ENCODE peak calls at places on chromosome 14, in nine cellular contexts. Q is heart right ventricle, K is body of pancreas, E is ovary, A is tibial artery, Z is adrenal gland, J is stomach, V is sigmoid colon, M is prostate gland. R is an unnamed sample. For H3K9me3 and H3K4me1, the result is how much of the 10 kb centered on the place peaks cover.

GRCh38 chr14:64736271-64737131 is 32.3 kb downstream of the PLEKHG3 start:
- DNase-seq in Q (peak), K (peak), E (no peak), A (peak), Z (no peak), J (peak), V (no peak), M (peak), R (no peak)

GRCh38 chr14:34450958-34451357 is 11.1 kb downstream of the SPTSSA start:
- DNase-seq in Q (no peak), K (no peak), E (no peak), A (no peak), Z (no peak), J (no peak), V (no peak), M (no peak), R (no peak)

GRCh38 chr14:23284654-23285529 is 1.0 kb downstream of the HOMEZ start:
- DNase-seq in Q (no peak), K (no peak), E (peak), A (no peak), Z (no peak), J (no peak), V (no peak), M (peak), R (no peak)

GRCh38 chr14:95891742-95892141 is 15.1 kb downstream of the TUNAR start:
- DNase-seq in Q (no peak), K (no peak), E (no peak), A (no peak), Z (peak), J (no peak), V (no peak), M (no peak), R (no peak)

GRCh38 chr14:54625158-54625557 is 58.2 kb downstream of the SAMD4A start:
- DNase-seq in Q (no peak), K (no peak), E (no peak), A (no peak), Z (no peak), J (no peak), V (no peak), M (no peak), R (no peak)

GRCh38 chr14:31154956-31155355 is 52.6 kb downstream of the HECTD1 start:
- DNase-seq in Q (no peak), K (no peak), E (no peak), A (no peak), Z (no peak), J (no peak), V (no peak), M (no peak), R (no peak)

GRCh38 chr14:91352696-91353692 is 64.6 kb downstream of the CCDC88C start:
- DNase-seq in Q (no peak), K (no peak), E (no peak), A (no peak), Z (no peak), J (no peak), V (no peak), M (no peak), R (no peak)

GRCh38 chr14:87883750-87884149 is 109.2 kb downstream of the GALC start:
- DNase-seq in Q (no peak), K (no peak), E (no peak), A (no peak), Z (no peak), J (no peak), V (no peak), M (no peak), R (no peak)

GRCh38 chr14:48788771-48789170 is 797.4 kb downstream of the RPS29 start:
- DNase-seq in Q (no peak), K (no peak), E (no peak), A (peak), Z (no peak), J (no peak), V (no peak), M (no peak), R (no peak)

DNA sequence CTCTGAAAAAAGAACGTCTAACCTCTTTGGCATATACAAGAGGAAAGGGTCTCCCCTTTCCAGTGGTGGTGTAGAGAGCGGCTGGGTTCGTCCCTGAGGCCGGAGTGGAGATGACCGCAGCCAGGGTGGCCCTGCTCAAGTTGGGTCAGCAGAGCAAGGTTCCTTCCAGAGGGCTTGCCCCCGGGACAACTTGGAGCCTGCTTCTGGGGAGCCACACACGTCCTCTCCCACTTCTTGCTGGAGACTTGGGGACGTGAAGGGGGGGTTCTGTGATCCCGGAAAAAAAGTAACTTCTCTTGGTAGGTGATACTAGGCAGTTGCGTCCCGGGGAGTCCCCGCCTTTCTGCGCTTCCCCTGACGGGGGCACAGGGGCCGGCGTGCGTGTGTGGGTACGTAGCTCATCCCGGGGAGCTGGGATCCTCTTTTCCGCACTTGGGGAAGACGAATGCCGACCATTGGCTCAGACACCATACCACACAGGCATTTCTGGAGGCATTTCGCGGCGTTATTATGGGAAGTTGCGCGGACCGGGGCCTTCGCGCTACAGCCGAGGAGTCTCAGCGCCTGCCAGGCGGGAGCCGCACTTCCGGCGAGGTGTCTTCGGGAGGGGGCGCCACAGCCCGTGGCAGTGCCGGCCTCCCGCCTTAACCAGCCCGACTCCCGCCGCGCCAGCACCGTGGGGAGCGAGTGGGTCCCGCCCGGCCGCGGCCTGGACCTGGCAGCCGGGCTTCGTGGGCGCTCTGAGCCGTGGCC is 14.8 kb upstream of the PAX9 start:
- DNase-seq in Q (no peak), K (peak), E (no peak), A (peak), Z (no peak), J (no peak), V (no peak), M (no peak), R (no peak)
- H3K27ac ChIP-seq in Q (no peak), K (no peak), E (no peak), A (peak), Z (no peak), J (no peak), V (no peak), M (no peak), R (no peak)

GRCh38 chr14:59739794-59740193 is 130.8 kb downstream of the RTN1 start:
- DNase-seq in Q (no peak), K (no peak), E (no peak), A (peak), Z (peak), J (no peak), V (no peak), M (no peak), R (no peak)
- H3K9me3 ChIP-seq in Q (under half), K (under half), E (under half), A (under half), Z (under half), J (under half), V (under half), M (under half), R (under half)

DNA sequence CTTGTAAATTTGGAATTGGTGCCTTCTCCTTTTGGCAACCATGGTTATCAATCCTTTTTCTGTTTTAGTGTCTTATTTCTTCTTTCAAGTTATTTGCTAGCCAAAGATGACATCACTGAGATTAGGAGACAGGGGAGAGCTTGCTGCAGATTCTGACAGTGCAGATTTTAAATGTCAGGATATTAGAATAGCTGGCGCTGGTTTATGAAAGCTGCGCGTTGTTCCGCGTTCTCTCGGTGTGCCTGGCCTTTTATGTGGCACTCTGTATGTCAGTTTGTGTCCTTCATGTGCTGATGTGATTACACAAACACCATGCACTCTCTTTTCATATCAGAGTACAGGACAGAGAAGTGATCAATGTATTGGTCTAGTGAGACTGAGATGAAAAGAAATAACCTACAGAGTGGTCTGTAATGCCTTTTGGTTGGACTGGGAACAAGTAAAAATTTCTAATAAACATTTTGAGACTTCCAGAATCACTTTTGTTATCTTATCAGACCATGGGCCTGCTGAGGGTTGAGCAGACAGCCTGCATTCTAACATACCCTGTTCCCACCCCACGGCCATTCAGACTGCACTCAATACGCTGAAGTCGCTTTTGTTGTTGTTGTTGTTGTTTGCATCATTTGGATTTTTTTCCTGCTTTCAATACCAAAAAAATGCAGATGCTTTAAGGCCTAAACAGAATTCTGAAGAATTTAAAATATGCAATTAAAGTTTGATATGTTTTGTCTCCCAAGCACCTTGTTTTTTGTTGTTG is 49.7 kb upstream of the TRAF3 start:
- DNase-seq in Q (no peak), K (no peak), E (no peak), A (no peak), Z (no peak), J (no peak), V (no peak), M (no peak), R (no peak)
- H3K4me1 ChIP-seq in Q (under half), K (under half), E (under half), A (under half), Z (under half), J (under half), V (under half), M (under half), R (under half)

GRCh38 chr14:70921669-70922068 is 14.4 kb downstream of the PCNX1 start:
- DNase-seq in Q (no peak), K (no peak), E (no peak), A (no peak), Z (no peak), J (no peak), V (no peak), M (no peak), R (no peak)
- H3K27ac ChIP-seq in Q (no peak), K (no peak), E (no peak), A (no peak), Z (no peak), J (no peak), V (no peak), M (no peak), R (no peak)

GRCh38 chr14:40574780-40575179 is 1031.9 kb upstream of the LRFN5 start:
- DNase-seq in Q (no peak), K (no peak), E (no peak), A (no peak), Z (no peak), J (no peak), V (no peak), M (no peak), R (no peak)
- H3K9me3 ChIP-seq in Q (under half), K (under half), E (under half), A (under half), Z (under half), J (under half), V (under half), M (under half), R (under half)

GRCh38 chr14:99410019-99410418 is 70.6 kb downstream of the SETD3 start:
- DNase-seq in Q (no peak), K (no peak), E (no peak), A (no peak), Z (no peak), J (no peak), V (peak), M (no peak), R (no peak)

GRCh38 chr14:99412122-99413061 is 68.3 kb downstream of the SETD3 start:
- DNase-seq in Q (no peak), K (no peak), E (peak), A (no peak), Z (no peak), J (no peak), V (no peak), M (no peak), R (no peak)

GRCh38 chr14:99415496-99416281 is 65.0 kb downstream of the SETD3 start:
- DNase-seq in Q (no peak), K (peak), E (peak), A (no peak), Z (peak), J (peak), V (no peak), M (peak), R (peak)

GRCh38 chr14:99413972-99414371 is 66.7 kb downstream of the SETD3 start:
- DNase-seq in Q (no peak), K (no peak), E (no peak), A (no peak), Z (no peak), J (no peak), V (no peak), M (no peak), R (no peak)

DNA sequence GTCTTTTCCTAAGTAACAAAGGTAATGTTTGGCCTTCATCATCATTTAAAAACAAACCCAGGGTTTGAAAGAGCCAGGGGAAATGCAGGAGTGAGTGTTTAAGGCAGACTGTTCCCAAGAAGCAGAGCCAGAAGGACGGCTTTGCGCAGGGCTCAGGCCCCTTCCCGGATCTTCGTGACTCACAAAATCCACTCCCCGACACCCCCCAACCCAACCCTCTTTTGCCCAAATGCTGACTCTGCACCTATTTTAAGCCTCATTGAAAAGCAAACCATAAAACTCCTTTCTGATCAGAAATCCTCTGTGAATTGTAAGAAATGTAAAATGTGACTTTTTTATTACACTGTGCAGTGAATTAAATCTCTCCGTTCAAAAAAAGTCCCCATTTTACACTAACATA is 67.5 kb downstream of the SETD3 start:
- DNase-seq in Q (no peak), K (no peak), E (peak), A (no peak), Z (no peak), J (no peak), V (no peak), M (no peak), R (no peak)
- H3K4me1 ChIP-seq in Q (under half), K (under half), E (under half), A (under half), Z (under half), J (under half), V (under half), M (under half), R (under half)

DNA sequence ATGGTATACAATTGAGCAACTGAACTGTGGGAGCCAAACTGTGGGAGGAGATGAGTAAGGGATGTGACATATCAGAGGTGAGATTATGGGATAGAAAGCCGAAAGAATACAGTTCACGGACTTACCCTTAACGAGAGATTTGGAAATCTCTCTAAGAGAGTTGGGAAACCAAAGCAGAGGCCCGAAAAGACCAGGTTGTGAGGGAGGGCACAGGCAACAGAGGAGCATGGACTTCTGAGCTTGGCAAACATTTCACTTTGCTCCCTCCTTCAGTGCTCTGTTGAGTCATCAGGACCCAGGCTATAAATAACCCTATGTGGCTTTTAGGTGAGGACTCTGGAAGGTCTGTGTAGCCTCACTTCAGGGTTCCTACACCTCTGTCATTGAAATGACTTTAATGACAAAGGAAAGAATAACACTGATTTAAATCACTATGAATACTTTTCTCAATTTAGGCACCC is 120.6 kb downstream of the TGFB3 start:
- DNase-seq in Q (no peak), K (no peak), E (peak), A (no peak), Z (no peak), J (no peak), V (peak), M (no peak), R (no peak)
- H3K27ac ChIP-seq in Q (peak), K (no peak), E (no peak), A (no peak), Z (no peak), J (peak), V (peak), M (peak), R (no peak)

DNA sequence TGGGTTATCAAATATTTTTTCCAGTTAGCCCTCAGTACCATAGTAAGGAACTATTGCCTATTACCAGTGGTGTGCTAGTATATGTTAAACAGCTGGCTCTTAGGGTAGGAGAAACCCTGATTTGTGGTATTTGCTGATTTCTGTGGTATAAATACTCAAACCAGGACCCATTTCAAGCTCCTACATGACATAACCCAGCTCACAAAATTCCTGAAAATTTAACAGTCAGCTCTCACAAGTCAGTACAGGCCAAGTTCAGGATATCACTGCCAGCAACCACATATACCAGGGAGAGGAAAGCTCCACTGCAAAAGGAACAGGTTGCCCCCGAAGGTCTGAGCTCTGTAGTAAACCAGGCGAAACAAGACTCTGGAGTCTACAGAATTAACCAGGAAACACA is 315.3 kb downstream of the NOVA1 start:
- DNase-seq in Q (no peak), K (no peak), E (no peak), A (no peak), Z (no peak), J (no peak), V (no peak), M (peak), R (no peak)
- H3K9me3 ChIP-seq in Q (under half), K (under half), E (under half), A (under half), Z (under half), J (under half), V (under half), M (under half), R (under half)

R was measured in CD8-positive, alpha-beta T cell.